ENCODE peak calls at places on chromosomes 4 and X, in four cellular contexts. O, E, K and S are unnamed samples.

GRCh38 chr4:12612866-12613265 is 871.3 kb downstream of the RAB28 start:
- DNase-seq in O (no peak), E (no peak), K (no peak), S (no peak)

GRCh38 chr4:15003441-15003890 is 1.2 kb downstream of the CPEB2 start:
- DNase-seq in O (peak; percentile 59), E (peak; percentile 74), K (peak; percentile 79), S (peak; percentile 50)

GRCh38 chr4:41814565-41814964 is 66.0 kb upstream of the PHOX2B start:
- DNase-seq in O (no peak), E (peak; percentile 49), K (no peak), S (no peak)

GRCh38 chr4:40916218-40916555 is 166.4 kb downstream of the NSUN7 start:
- DNase-seq in O (no peak), E (peak; percentile 94), K (no peak), S (no peak)

GRCh38 chr4:88967883-88968316 is 89.1 kb downstream of the FAM13A start:
- DNase-seq in O (no peak), E (no peak), K (no peak), S (no peak)

GRCh38 chr4:85005865-85006377 is 39.4 kb upstream of the WDFY3 start:
- DNase-seq in O (no peak), E (peak; percentile 93), K (no peak), S (no peak)

GRCh38 chrX:103681443-103681842 is 5.1 kb downstream of the MORF4L2 start:
- DNase-seq in O (no peak), E (peak; percentile 64), K (no peak), S (no peak)

GRCh38 chrX:71291381-71291780 is 7.9 kb downstream of the NONO start:
- DNase-seq in O (no peak), E (no peak), K (no peak), S (no peak)

GRCh38 chr4:41079871-41080565 is 134.3 kb downstream of the APBB2 start:
- DNase-seq in O (no peak), E (no peak), K (no peak), S (no peak)

GRCh38 chrX:110257889-110258288 is 60.0 kb downstream of the AMMECR1 start:
- DNase-seq in O (no peak), E (no peak), K (no peak), S (no peak)

DNA sequence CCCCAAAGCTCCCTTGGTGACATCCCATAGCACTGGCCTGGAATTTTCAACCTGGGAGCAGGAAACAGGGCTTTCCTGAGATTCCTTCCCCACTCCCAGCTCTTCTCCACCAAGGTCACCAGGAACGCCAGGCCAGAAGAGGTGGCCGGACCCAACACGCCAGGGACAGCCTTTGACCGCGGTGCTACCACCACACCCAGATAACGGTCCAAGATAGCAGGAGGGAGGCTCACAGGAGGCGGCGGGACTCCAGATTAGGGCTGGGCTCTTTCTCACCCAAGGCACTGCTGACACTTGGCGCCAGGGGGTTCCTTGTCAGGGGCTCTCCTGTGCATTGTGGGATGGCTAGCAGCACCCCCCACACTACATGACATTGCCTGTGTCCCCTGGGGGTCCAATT is 22.9 kb downstream of the ZFYVE28 start:
- DNase-seq in O (no peak), E (no peak), K (no peak), S (no peak)
- H3K27me3 ChIP-seq in O (no peaks in the 10 kb centered on the region), E (no peaks in the 10 kb centered on the region), K (no peaks in the 10 kb centered on the region), S (no peaks in the 10 kb centered on the region)

DNA sequence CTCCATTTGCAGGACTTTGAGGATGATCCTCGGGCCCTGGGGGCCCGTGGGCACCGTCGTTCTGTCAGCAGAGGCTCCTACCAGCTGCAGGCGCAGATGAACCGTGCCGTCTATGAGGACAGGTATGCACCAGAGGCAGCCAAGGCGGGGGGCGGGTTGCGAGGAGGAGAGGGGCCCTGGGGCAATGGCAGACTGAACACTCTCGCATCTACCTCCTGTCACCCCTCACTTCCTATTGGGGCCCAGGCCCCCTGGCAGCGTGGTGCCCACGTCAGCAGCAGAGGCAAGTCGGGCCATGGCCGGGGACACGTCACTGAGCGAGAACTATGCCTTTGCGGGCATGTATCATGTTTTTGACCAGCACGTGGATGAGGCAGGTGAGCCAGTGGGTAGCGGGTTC is 2.0 kb downstream of the WDR13 start:
- DNase-seq in O (no peak), E (no peak), K (no peak), S (no peak)
- H3K36me3 ChIP-seq in O (peaks cover 20% of the 10 kb centered on the region), E (no peaks in the 10 kb centered on the region), K (no peaks in the 10 kb centered on the region), S (peaks cover 10% of the 10 kb centered on the region)

GRCh38 chr4:38364383-38364963 is 299.5 kb upstream of the KLF3 start:
- DNase-seq in O (no peak), E (no peak), K (no peak), S (no peak)
- H3K27ac ChIP-seq in O (no peak overlapping the region), E (no peak overlapping the region), K (no peak overlapping the region), S (no peak overlapping the region)

GRCh38 chr4:8202526-8203375 is 3.7 kb downstream of the SH3TC1 start:
- DNase-seq in O (no peak), E (no peak), K (no peak), S (no peak)
- H3K27me3 ChIP-seq in O (no peaks in the 10 kb centered on the region), E (no peaks in the 10 kb centered on the region), K (no peaks in the 10 kb centered on the region), S (no peaks in the 10 kb centered on the region)

DNA sequence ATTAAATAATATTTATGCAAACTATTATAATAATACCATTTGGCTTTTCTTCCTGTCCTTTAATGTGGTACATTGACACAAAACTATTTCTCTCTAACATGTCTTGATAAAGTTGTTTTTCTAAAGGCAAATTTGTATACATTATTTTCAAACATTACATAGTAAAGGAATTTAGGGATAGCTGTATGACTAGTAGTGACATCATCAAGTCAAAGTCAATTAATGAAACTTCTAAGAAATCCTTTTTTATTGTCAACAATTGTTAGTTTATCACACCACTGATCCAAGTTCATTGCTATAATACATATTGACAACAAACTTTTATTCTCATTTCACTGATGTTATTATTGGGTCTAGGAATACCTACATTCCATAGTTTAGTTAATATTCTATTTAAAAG is 68.4 kb downstream of the TBCK start:
- DNase-seq in O (no peak), E (no peak), K (no peak), S (no peak)
- H3K36me3 ChIP-seq in O (peaks cover 4% of the 10 kb centered on the region), E (peaks cover 40% of the 10 kb centered on the region), K (no peaks in the 10 kb centered on the region), S (peaks cover 14% of the 10 kb centered on the region)

DNA sequence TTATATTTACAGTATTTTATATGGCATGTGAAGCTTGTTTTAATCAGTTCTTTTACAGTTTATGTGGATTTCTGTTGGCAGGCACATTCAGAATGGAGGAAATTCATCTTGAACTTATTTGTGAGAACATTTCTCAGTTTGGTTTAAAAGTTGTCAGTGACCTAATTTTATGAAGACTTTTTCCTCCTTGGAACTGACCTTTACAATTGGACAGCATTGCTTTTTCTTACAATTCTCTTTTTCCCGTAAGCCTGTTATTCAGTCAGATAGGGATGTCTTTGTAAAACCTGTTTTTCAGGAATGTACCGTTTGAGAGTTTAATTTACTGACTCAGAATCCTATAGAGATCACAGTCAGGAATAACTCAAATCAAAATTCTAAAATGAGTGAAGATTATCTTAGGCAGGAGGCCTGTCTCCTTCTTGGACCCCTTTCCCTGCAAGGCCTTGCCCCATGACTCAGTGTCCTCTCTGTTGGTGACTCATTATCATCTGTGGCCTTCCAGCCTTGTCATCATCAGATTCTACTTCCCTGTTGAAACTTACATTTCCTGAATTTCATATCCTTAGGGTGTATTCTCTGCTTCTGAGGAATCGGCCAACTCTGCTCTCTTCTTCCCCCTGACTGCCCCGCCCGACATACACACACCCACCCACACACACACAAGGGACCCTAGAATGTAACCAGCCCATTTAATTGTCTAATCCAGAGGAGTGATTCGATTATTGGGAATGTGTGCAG is 99.7 kb downstream of the ARHGAP10 start:
- DNase-seq in O (peak; percentile 40), E (peak; percentile 95), K (peak; percentile 56), S (no peak)
- H3K27ac ChIP-seq in O (peak overlapping the region; percentile 22), E (peak overlapping the region; percentile 92), K (peak overlapping the region; percentile 31), S (no peak overlapping the region)

DNA sequence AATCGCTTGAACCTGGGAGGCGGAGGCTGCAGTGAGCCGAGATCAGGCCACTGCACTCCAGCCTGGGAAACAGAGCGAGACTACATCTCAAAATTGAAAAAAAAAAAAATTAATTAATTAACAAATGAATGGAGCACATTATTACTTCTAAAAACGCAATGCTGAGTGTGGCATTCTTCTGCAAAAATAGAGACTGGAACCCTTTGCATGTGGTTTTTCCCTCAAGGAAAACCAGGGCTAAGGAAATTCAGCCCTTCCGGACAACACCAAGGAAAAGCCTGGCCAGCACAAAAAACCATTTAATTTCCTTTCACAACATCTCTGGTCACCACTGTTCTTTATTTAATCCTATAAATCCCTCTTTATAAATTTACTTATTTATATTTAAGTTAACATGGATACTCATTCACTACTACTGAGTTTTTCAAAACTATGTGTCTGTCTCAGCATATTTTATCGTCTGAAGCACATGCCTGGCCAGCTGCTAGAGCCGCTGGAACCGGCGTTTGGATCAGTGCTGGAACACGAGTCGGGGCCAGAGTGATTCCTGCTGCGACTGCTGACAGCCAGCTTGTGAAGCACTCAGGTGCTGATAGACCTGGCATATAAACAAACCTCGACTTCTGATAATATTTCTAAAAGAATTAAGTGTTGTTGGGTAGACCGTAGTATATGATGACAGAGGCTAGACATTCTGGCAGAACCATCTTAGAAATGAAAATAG is 84.5 kb upstream of the WWC2 start:
- DNase-seq in O (no peak), E (no peak), K (no peak), S (no peak)
- H3K27me3 ChIP-seq in O (no peaks in the 10 kb centered on the region), E (peaks cover 44% of the 10 kb centered on the region), K (no peaks in the 10 kb centered on the region), S (no peaks in the 10 kb centered on the region)

GRCh38 chr4:5804656-5805055 is 88.2 kb downstream of the CRMP1 start:
- DNase-seq in O (no peak), E (no peak), K (no peak), S (no peak)
- H3K36me3 ChIP-seq in O (peaks cover 24% of the 10 kb centered on the region), E (peaks cover 28% of the 10 kb centered on the region), K (no peaks in the 10 kb centered on the region), S (no peaks in the 10 kb centered on the region)